ENCODE peak calls at places on chromosomes 6 and 20, in ten cellular contexts. One of them, this sample, is unnamed.

GRCh38 chr6:44674226-44675155 is 287.0 kb downstream of the CDC5L start:
- DNase-seq in AG08395: no peak
- DNase-seq in lower leg skin: no peak
- DNase-seq in skeletal muscle cell: no peak
- DNase-seq in naive thymus-derived CD8-positive, alpha-beta T cell: no peak
- DNase-seq in myocyte: no peak
- DNase-seq in GM03348: no peak
- DNase-seq in CD4-positive, alpha-beta T cell: no peak
- DNase-seq in NCI-H1694: no peak
- DNase-seq in EL: no peak
- DNase-seq in this sample: no peak

GRCh38 chr20:62980970-62981369 is 25.8 kb downstream of the BHLHE23 start:
- DNase-seq in AG08395: peak
- DNase-seq in lower leg skin: no peak
- DNase-seq in skeletal muscle cell: no peak
- DNase-seq in naive thymus-derived CD8-positive, alpha-beta T cell: peak
- DNase-seq in myocyte: peak
- DNase-seq in GM03348: peak
- DNase-seq in CD4-positive, alpha-beta T cell: peak
- DNase-seq in NCI-H1694: no peak
- DNase-seq in EL: peak
- DNase-seq in this sample: no peak

GRCh38 chr20:41734506-41734945 is 116.3 kb upstream of the CHD6 start:
- DNase-seq in AG08395: peak
- DNase-seq in lower leg skin: peak
- DNase-seq in skeletal muscle cell: no peak
- DNase-seq in naive thymus-derived CD8-positive, alpha-beta T cell: peak
- DNase-seq in myocyte: peak
- DNase-seq in GM03348: peak
- DNase-seq in CD4-positive, alpha-beta T cell: no peak
- DNase-seq in NCI-H1694: peak
- DNase-seq in EL: peak
- DNase-seq in this sample: peak

GRCh38 chr6:50663806-50664205 is 49.5 kb upstream of the TFAP2D start:
- DNase-seq in AG08395: no peak
- DNase-seq in lower leg skin: no peak
- DNase-seq in skeletal muscle cell: no peak
- DNase-seq in naive thymus-derived CD8-positive, alpha-beta T cell: no peak
- DNase-seq in myocyte: no peak
- DNase-seq in GM03348: no peak
- DNase-seq in CD4-positive, alpha-beta T cell: no peak
- DNase-seq in NCI-H1694: no peak
- DNase-seq in EL: no peak
- DNase-seq in this sample: no peak

GRCh38 chr6:16391451-16391912 is 153.1 kb downstream of the GMPR start:
- DNase-seq in AG08395: peak
- DNase-seq in lower leg skin: no peak
- DNase-seq in skeletal muscle cell: no peak
- DNase-seq in naive thymus-derived CD8-positive, alpha-beta T cell: no peak
- DNase-seq in myocyte: peak
- DNase-seq in GM03348: peak
- DNase-seq in CD4-positive, alpha-beta T cell: no peak
- DNase-seq in NCI-H1694: no peak
- DNase-seq in EL: peak
- DNase-seq in this sample: peak

GRCh38 chr6:109349419-109349987 is 32.8 kb downstream of the CD164 start:
- DNase-seq in AG08395: peak
- DNase-seq in lower leg skin: no peak
- DNase-seq in skeletal muscle cell: peak
- DNase-seq in naive thymus-derived CD8-positive, alpha-beta T cell: no peak
- DNase-seq in myocyte: peak
- DNase-seq in GM03348: peak
- DNase-seq in CD4-positive, alpha-beta T cell: no peak
- DNase-seq in NCI-H1694: no peak
- DNase-seq in EL: peak
- DNase-seq in this sample: no peak

GRCh38 chr6:168118935-168119334 is 39.9 kb upstream of the FRMD1 start:
- DNase-seq in AG08395: no peak
- DNase-seq in lower leg skin: no peak
- DNase-seq in skeletal muscle cell: no peak
- DNase-seq in naive thymus-derived CD8-positive, alpha-beta T cell: no peak
- DNase-seq in myocyte: no peak
- DNase-seq in GM03348: no peak
- DNase-seq in CD4-positive, alpha-beta T cell: no peak
- DNase-seq in NCI-H1694: no peak
- DNase-seq in EL: no peak
- DNase-seq in this sample: no peak

GRCh38 chr6:8526619-8527018 is 91.3 kb upstream of the SLC35B3 start:
- DNase-seq in AG08395: no peak
- DNase-seq in lower leg skin: no peak
- DNase-seq in skeletal muscle cell: no peak
- DNase-seq in naive thymus-derived CD8-positive, alpha-beta T cell: no peak
- DNase-seq in myocyte: no peak
- DNase-seq in GM03348: no peak
- DNase-seq in CD4-positive, alpha-beta T cell: no peak
- DNase-seq in NCI-H1694: no peak
- DNase-seq in EL: no peak
- DNase-seq in this sample: no peak

GRCh38 chr6:2684766-2685754 is 65.7 kb downstream of the MYLK4 start:
- DNase-seq in AG08395: no peak
- DNase-seq in lower leg skin: no peak
- DNase-seq in skeletal muscle cell: no peak
- DNase-seq in naive thymus-derived CD8-positive, alpha-beta T cell: no peak
- DNase-seq in myocyte: no peak
- DNase-seq in GM03348: no peak
- DNase-seq in CD4-positive, alpha-beta T cell: no peak
- DNase-seq in NCI-H1694: no peak
- DNase-seq in EL: no peak
- DNase-seq in this sample: no peak

GRCh38 chr6:126919947-126920346 is 198.5 kb upstream of the RSPO3 start:
- DNase-seq in AG08395: peak
- DNase-seq in lower leg skin: no peak
- DNase-seq in skeletal muscle cell: peak
- DNase-seq in naive thymus-derived CD8-positive, alpha-beta T cell: no peak
- DNase-seq in myocyte: peak
- DNase-seq in GM03348: peak
- DNase-seq in CD4-positive, alpha-beta T cell: no peak
- DNase-seq in NCI-H1694: no peak
- DNase-seq in EL: peak
- DNase-seq in this sample: peak

GRCh38 chr6:136788069-136788902 is 4.0 kb downstream of the MAP3K5 start:
- DNase-seq in AG08395: no peak
- DNase-seq in lower leg skin: no peak
- DNase-seq in skeletal muscle cell: peak
- DNase-seq in naive thymus-derived CD8-positive, alpha-beta T cell: no peak
- DNase-seq in myocyte: no peak
- DNase-seq in GM03348: peak
- DNase-seq in CD4-positive, alpha-beta T cell: no peak
- DNase-seq in NCI-H1694: no peak
- DNase-seq in EL: peak
- DNase-seq in this sample: peak

GRCh38 chr20:4740774-4741431 is 19.2 kb downstream of the PRND start:
- DNase-seq in AG08395: peak
- DNase-seq in lower leg skin: no peak
- DNase-seq in skeletal muscle cell: no peak
- DNase-seq in naive thymus-derived CD8-positive, alpha-beta T cell: peak
- DNase-seq in myocyte: peak
- DNase-seq in GM03348: peak
- DNase-seq in CD4-positive, alpha-beta T cell: peak
- DNase-seq in NCI-H1694: peak
- DNase-seq in EL: peak
- DNase-seq in this sample: no peak

GRCh38 chr6:105609375-105609991 is 206.6 kb upstream of the PREP start:
- DNase-seq in AG08395: no peak
- DNase-seq in lower leg skin: no peak
- DNase-seq in skeletal muscle cell: no peak
- DNase-seq in naive thymus-derived CD8-positive, alpha-beta T cell: no peak
- DNase-seq in myocyte: no peak
- DNase-seq in GM03348: no peak
- DNase-seq in CD4-positive, alpha-beta T cell: no peak
- DNase-seq in NCI-H1694: no peak
- DNase-seq in EL: peak
- DNase-seq in this sample: peak

GRCh38 chr6:109515781-109516409 is 32.9 kb upstream of the ZBTB24 start:
- DNase-seq in AG08395: no peak
- DNase-seq in lower leg skin: no peak
- DNase-seq in skeletal muscle cell: no peak
- DNase-seq in naive thymus-derived CD8-positive, alpha-beta T cell: no peak
- DNase-seq in myocyte: no peak
- DNase-seq in GM03348: no peak
- DNase-seq in CD4-positive, alpha-beta T cell: no peak
- DNase-seq in NCI-H1694: no peak
- DNase-seq in EL: peak
- DNase-seq in this sample: no peak

GRCh38 chr20:59020938-59021551 is 1.8 kb downstream of the TUBB1 start:
- DNase-seq in AG08395: no peak
- DNase-seq in lower leg skin: no peak
- DNase-seq in skeletal muscle cell: peak
- DNase-seq in naive thymus-derived CD8-positive, alpha-beta T cell: no peak
- DNase-seq in myocyte: no peak
- DNase-seq in GM03348: no peak
- DNase-seq in CD4-positive, alpha-beta T cell: no peak
- DNase-seq in NCI-H1694: no peak
- DNase-seq in EL: peak
- DNase-seq in this sample: no peak

GRCh38 chr20:53829706-53830521 is 236.3 kb upstream of the ZNF217 start:
- DNase-seq in AG08395: peak
- DNase-seq in lower leg skin: no peak
- DNase-seq in skeletal muscle cell: peak
- DNase-seq in naive thymus-derived CD8-positive, alpha-beta T cell: no peak
- DNase-seq in myocyte: peak
- DNase-seq in GM03348: peak
- DNase-seq in CD4-positive, alpha-beta T cell: no peak
- DNase-seq in NCI-H1694: no peak
- DNase-seq in EL: peak
- DNase-seq in this sample: no peak

GRCh38 chr6:42104095-42104806 is 38.2 kb downstream of the C6orf132 start:
- DNase-seq in AG08395: peak
- DNase-seq in lower leg skin: no peak
- DNase-seq in skeletal muscle cell: no peak
- DNase-seq in naive thymus-derived CD8-positive, alpha-beta T cell: peak
- DNase-seq in myocyte: no peak
- DNase-seq in GM03348: no peak
- DNase-seq in CD4-positive, alpha-beta T cell: peak
- DNase-seq in NCI-H1694: no peak
- DNase-seq in EL: no peak
- DNase-seq in this sample: peak

GRCh38 chr6:1612386-1612893 is 2.7 kb downstream of the FOXC1 start:
- DNase-seq in AG08395: no peak
- DNase-seq in lower leg skin: no peak
- DNase-seq in skeletal muscle cell: no peak
- DNase-seq in naive thymus-derived CD8-positive, alpha-beta T cell: no peak
- DNase-seq in myocyte: no peak
- DNase-seq in GM03348: no peak
- DNase-seq in CD4-positive, alpha-beta T cell: no peak
- DNase-seq in NCI-H1694: no peak
- DNase-seq in EL: no peak
- DNase-seq in this sample: no peak

GRCh38 chr6:42197574-42198362 is 3.0 kb upstream of the GUCA1B start:
- DNase-seq in AG08395: peak
- DNase-seq in lower leg skin: no peak
- DNase-seq in skeletal muscle cell: peak
- DNase-seq in naive thymus-derived CD8-positive, alpha-beta T cell: no peak
- DNase-seq in myocyte: peak
- DNase-seq in GM03348: peak
- DNase-seq in CD4-positive, alpha-beta T cell: peak
- DNase-seq in NCI-H1694: no peak
- DNase-seq in EL: peak
- DNase-seq in this sample: peak

GRCh38 chr6:107800564-107801164 is 23.4 kb downstream of the SCML4 start:
- DNase-seq in AG08395: no peak
- DNase-seq in lower leg skin: no peak
- DNase-seq in skeletal muscle cell: no peak
- DNase-seq in naive thymus-derived CD8-positive, alpha-beta T cell: no peak
- DNase-seq in myocyte: no peak
- DNase-seq in GM03348: no peak
- DNase-seq in CD4-positive, alpha-beta T cell: no peak
- DNase-seq in NCI-H1694: no peak
- DNase-seq in EL: peak
- DNase-seq in this sample: no peak

GRCh38 chr6:125019873-125020272 is 57.6 kb downstream of the RNF217 start:
- DNase-seq in AG08395: no peak
- DNase-seq in lower leg skin: no peak
- DNase-seq in skeletal muscle cell: no peak
- DNase-seq in naive thymus-derived CD8-positive, alpha-beta T cell: no peak
- DNase-seq in myocyte: no peak
- DNase-seq in GM03348: no peak
- DNase-seq in CD4-positive, alpha-beta T cell: no peak
- DNase-seq in NCI-H1694: peak
- DNase-seq in EL: no peak
- DNase-seq in this sample: no peak

GRCh38 chr20:62382306-62383198 is 4.4 kb upstream of the RPS21 start:
- DNase-seq in AG08395: peak
- DNase-seq in lower leg skin: peak
- DNase-seq in skeletal muscle cell: no peak
- DNase-seq in naive thymus-derived CD8-positive, alpha-beta T cell: peak
- DNase-seq in myocyte: peak
- DNase-seq in GM03348: peak
- DNase-seq in CD4-positive, alpha-beta T cell: peak
- DNase-seq in NCI-H1694: peak
- DNase-seq in EL: peak
- DNase-seq in this sample: peak

GRCh38 chr20:17556842-17557674 is 12.8 kb upstream of the DSTN start:
- DNase-seq in AG08395: peak
- DNase-seq in lower leg skin: peak
- DNase-seq in skeletal muscle cell: no peak
- DNase-seq in naive thymus-derived CD8-positive, alpha-beta T cell: no peak
- DNase-seq in myocyte: peak
- DNase-seq in GM03348: peak
- DNase-seq in CD4-positive, alpha-beta T cell: no peak
- DNase-seq in NCI-H1694: peak
- DNase-seq in EL: peak
- DNase-seq in this sample: no peak

GRCh38 chr6:159577564-159577963 is 115.5 kb downstream of the SOD2 start:
- DNase-seq in AG08395: no peak
- DNase-seq in lower leg skin: no peak
- DNase-seq in skeletal muscle cell: no peak
- DNase-seq in naive thymus-derived CD8-positive, alpha-beta T cell: no peak
- DNase-seq in myocyte: peak
- DNase-seq in GM03348: no peak
- DNase-seq in CD4-positive, alpha-beta T cell: no peak
- DNase-seq in NCI-H1694: no peak
- DNase-seq in EL: no peak
- DNase-seq in this sample: no peak

GRCh38 chr20:53707341-53708102 is 113.9 kb upstream of the ZNF217 start:
- DNase-seq in AG08395: peak
- DNase-seq in lower leg skin: no peak
- DNase-seq in skeletal muscle cell: peak
- DNase-seq in naive thymus-derived CD8-positive, alpha-beta T cell: no peak
- DNase-seq in myocyte: peak
- DNase-seq in GM03348: peak
- DNase-seq in CD4-positive, alpha-beta T cell: no peak
- DNase-seq in NCI-H1694: no peak
- DNase-seq in EL: peak
- DNase-seq in this sample: peak

GRCh38 chr6:78611886-78612480 is 255.4 kb upstream of the IRAK1BP1 start:
- DNase-seq in AG08395: peak
- DNase-seq in lower leg skin: no peak
- DNase-seq in skeletal muscle cell: no peak
- DNase-seq in naive thymus-derived CD8-positive, alpha-beta T cell: no peak
- DNase-seq in myocyte: peak
- DNase-seq in GM03348: no peak
- DNase-seq in CD4-positive, alpha-beta T cell: no peak
- DNase-seq in NCI-H1694: peak
- DNase-seq in EL: peak
- DNase-seq in this sample: no peak

GRCh38 chr20:8150591-8150990 is 18.5 kb downstream of the PLCB1 start:
- DNase-seq in AG08395: peak
- DNase-seq in lower leg skin: no peak
- DNase-seq in skeletal muscle cell: no peak
- DNase-seq in naive thymus-derived CD8-positive, alpha-beta T cell: no peak
- DNase-seq in myocyte: no peak
- DNase-seq in GM03348: peak
- DNase-seq in CD4-positive, alpha-beta T cell: no peak
- DNase-seq in NCI-H1694: no peak
- DNase-seq in EL: peak
- DNase-seq in this sample: no peak

GRCh38 chr6:91081452-91082067 is 494.7 kb upstream of the MAP3K7 start:
- DNase-seq in AG08395: peak
- DNase-seq in lower leg skin: no peak
- DNase-seq in skeletal muscle cell: no peak
- DNase-seq in naive thymus-derived CD8-positive, alpha-beta T cell: no peak
- DNase-seq in myocyte: peak
- DNase-seq in GM03348: peak
- DNase-seq in CD4-positive, alpha-beta T cell: no peak
- DNase-seq in NCI-H1694: peak
- DNase-seq in EL: peak
- DNase-seq in this sample: peak

This sample was measured in hepatic stellate cell.